ENCODE peak calls at places on chromosome 5, in seven cellular contexts. B is naive thymus-derived CD4-positive, alpha-beta T cell; W is body of pancreas; Q is HepG2; F is SJSA1; R is fibroblast of lung; L is effector memory CD4-positive, alpha-beta T cell. H is an unnamed sample. For H3K9me3, the result is how much of the 10 kb centered on the place peaks cover.

GRCh38 chr5:1763960-1764605 is 35.6 kb downstream of the MRPL36 start:
- DNase-seq in F (peak), L (no peak), B (no peak), R (no peak), W (peak), Q (no peak), H (no peak)

GRCh38 chr5:180795771-180796313 is 6.8 kb downstream of the MGAT1 start:
- DNase-seq in W (no peak), B (no peak), Q (no peak), F (peak), L (no peak), R (no peak), H (no peak)

GRCh38 chr5:180343846-180344327 is 9.2 kb downstream of the GFPT2 start:
- DNase-seq in R (peak), B (no peak), L (no peak), F (no peak), W (peak), Q (no peak), H (no peak)

GRCh38 chr5:31731016-31731415 is 92.1 kb downstream of the PDZD2 start:
- DNase-seq in W (no peak), L (no peak), B (no peak), R (no peak), F (no peak), Q (no peak), H (no peak)

GRCh38 chr5:143588933-143589662 is 185.6 kb upstream of the NR3C1 start:
- DNase-seq in R (no peak), L (no peak), B (no peak), Q (peak), F (no peak), W (no peak), H (no peak)

GRCh38 chr5:144183254-144183889 is 12.7 kb downstream of the KCTD16 start:
- DNase-seq in B (no peak), R (peak), L (no peak), W (no peak), F (no peak), Q (no peak), H (no peak)

GRCh38 chr5:82396871-82397514 is 118.8 kb upstream of the RPS23 start:
- DNase-seq in B (no peak), W (peak), L (no peak), Q (peak), R (peak), F (peak), H (no peak)

GRCh38 chr5:68932830-68933434 is 160.9 kb upstream of the SLC30A5 start:
- DNase-seq in Q (no peak), F (no peak), W (no peak), L (no peak), R (no peak), B (no peak), H (no peak)

GRCh38 chr5:125311743-125312142 is 565.3 kb upstream of the ZNF608 start:
- DNase-seq in R (peak), Q (no peak), L (no peak), F (no peak), B (no peak), W (no peak), H (no peak)

GRCh38 chr5:54243483-54244080 is 66.8 kb downstream of the ARL15 start:
- DNase-seq in W (no peak), L (peak), B (peak), Q (peak), F (no peak), R (peak), H (no peak)

GRCh38 chr5:10733426-10733825 is 27.6 kb downstream of the DAP start:
- DNase-seq in F (no peak), W (no peak), L (no peak), Q (no peak), B (no peak), R (no peak), H (no peak)

GRCh38 chr5:54743997-54744788 is 226.6 kb downstream of the SNX18 start:
- DNase-seq in L (peak), B (peak), R (peak), W (no peak), F (peak), Q (peak), H (no peak)

GRCh38 chr5:58122157-58122556 is 337.7 kb downstream of the PLK2 start:
- DNase-seq in Q (no peak), B (no peak), W (no peak), L (no peak), F (no peak), R (no peak), H (no peak)

GRCh38 chr5:61673007-61673735 is 341.1 kb downstream of the ZSWIM6 start:
- DNase-seq in W (peak), F (no peak), Q (no peak), B (no peak), R (peak), L (no peak), H (no peak)

GRCh38 chr5:147530801-147531389 is 21.0 kb upstream of the DPYSL3 start:
- DNase-seq in W (no peak), R (peak), F (peak), Q (no peak), L (no peak), B (no peak), H (no peak)

GRCh38 chr5:172707285-172708182 is 63.5 kb downstream of the DUSP1 start:
- DNase-seq in Q (peak), F (peak), B (no peak), L (no peak), R (peak), W (peak), H (no peak)

GRCh38 chr5:78537821-78538220 is 110.8 kb downstream of the LHFPL2 start:
- DNase-seq in W (no peak), R (peak), L (no peak), Q (peak), B (no peak), F (no peak), H (no peak)

GRCh38 chr5:991472-992267 is 16.9 kb upstream of the NKD2 start:
- DNase-seq in Q (no peak), W (no peak), R (no peak), F (peak), B (no peak), L (no peak), H (no peak)

GRCh38 chr5:93359296-93359957 is 221.6 kb downstream of the NR2F1-AS1 start:
- DNase-seq in W (peak), Q (no peak), R (peak), B (no peak), L (no peak), F (no peak), H (no peak)

GRCh38 chr5:35857606-35858205 is 1.0 kb downstream of the IL7R start:
- DNase-seq in R (peak), B (no peak), W (no peak), F (no peak), Q (no peak), L (no peak), H (no peak)

GRCh38 chr5:1476967-1477310 is 31.7 kb upstream of the SLC6A3 start:
- DNase-seq in F (no peak), Q (no peak), B (no peak), R (no peak), W (no peak), L (no peak), H (no peak)

GRCh38 chr5:142821733-142822487 is 51.7 kb downstream of the ARHGAP26 start:
- DNase-seq in W (no peak), R (peak), L (no peak), F (peak), B (no peak), Q (peak), H (no peak)

GRCh38 chr5:158711927-158712529 is 387.7 kb downstream of the EBF1 start:
- DNase-seq in Q (no peak), W (no peak), B (no peak), R (no peak), F (no peak), L (no peak), H (no peak)
- H3K9me3 ChIP-seq in Q (under half), W (under half), B (under half), R (under half), F (under half), L (under half), H (under half)

GRCh38 chr5:126769703-126770102 is 7.2 kb upstream of the LMNB1 start:
- DNase-seq in Q (no peak), B (no peak), L (no peak), R (no peak), F (no peak), W (no peak), H (no peak)
- H3K9me3 ChIP-seq in Q (under half), B (under half), L (under half), R (under half), F (under half), W (under half), H (under half)

DNA sequence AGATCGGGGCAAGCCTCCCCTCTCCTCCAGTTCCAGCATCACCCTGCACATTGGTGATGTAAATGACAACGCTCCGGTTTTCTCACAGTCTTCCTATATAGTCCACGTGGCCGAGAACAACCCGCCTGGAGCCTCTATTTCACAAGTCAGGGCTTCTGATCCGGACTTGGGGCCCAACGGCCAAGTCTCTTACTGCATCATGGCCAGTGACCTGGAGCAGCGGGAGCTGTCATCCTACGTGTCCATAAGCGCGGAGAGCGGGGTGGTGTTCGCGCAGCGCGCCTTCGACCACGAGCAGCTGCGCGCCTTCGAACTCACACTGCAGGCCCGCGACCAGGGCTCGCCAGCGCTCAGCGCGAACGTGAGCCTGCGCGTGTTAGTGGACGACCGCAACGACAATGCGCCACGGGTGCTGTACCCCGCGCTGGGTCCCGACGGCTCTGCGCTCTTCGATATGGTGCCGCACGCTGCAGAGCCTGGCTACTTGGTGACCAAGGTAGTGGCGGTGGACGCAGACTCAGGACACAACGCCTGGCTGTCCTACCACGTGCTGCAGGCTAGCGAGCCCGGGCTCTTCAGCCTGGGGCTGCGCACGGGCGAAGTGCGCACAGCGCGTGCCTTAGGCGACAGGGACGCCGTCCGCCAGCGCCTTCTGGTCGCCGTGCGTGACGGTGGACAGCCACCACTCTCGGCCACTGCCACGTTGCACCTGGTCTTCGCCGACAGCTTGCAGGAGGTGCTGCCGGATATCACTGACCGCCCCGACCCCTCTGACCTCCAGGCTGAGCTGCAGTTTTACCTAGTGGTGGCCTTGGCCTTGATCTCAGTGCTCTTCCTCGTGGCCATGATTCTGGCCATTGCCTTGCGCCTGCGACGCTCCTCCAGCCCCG is 1.9 kb downstream of the PCDHGB4 start:
- DNase-seq in L (no peak), B (no peak), R (no peak), Q (no peak), W (no peak), F (no peak), H (no peak)
- H3K9me3 ChIP-seq in L (under half), B (under half), R (under half), Q (under half), W (under half), F (under half), H (under half)

DNA sequence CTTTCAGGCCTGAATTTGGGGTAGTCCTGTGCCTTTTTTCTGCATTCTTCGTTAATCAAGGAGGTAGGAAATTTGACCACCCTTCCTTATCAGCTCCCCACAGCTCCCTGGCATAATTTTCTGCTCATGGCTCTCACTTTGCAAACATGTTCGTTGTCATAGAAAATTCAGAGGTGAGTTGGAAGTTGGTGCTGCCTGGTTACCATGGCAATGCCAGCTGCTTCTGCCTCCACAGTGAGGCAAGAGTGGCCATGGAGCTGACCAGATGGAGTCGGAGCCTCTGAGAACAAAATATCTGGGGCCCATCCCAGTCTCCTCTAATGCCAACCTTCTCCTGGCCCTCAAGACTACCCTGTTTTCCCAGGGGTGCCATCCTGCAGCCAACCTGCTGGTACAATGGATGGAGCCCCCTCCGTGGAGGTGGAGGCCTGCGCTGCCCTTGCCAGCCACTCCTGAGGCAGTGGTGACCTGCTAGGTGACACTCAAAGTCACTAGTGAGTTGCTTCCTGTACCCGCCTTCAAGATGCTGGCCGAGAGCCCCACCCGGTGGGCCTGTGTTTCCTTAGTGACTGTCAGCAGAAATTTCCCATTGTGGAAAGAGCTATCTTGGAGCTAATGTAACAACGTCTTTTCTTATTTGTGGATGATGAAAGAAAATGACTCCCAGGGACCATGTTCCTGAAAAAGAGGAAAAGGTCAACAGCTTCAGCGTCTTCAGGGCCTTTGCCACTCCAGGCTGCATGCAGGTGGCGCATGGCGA is 116.8 kb upstream of the BOD1 start:
- DNase-seq in L (no peak), R (no peak), B (no peak), F (no peak), W (no peak), Q (no peak), H (no peak)
- H3K9me3 ChIP-seq in L (under half), R (under half), B (under half), F (under half), W (under half), Q (under half), H (under half)

GRCh38 chr5:6107675-6108539 is 270.4 kb downstream of the MED10 start:
- DNase-seq in R (no peak), L (no peak), W (no peak), B (no peak), F (no peak), Q (no peak), H (no peak)
- H3K9me3 ChIP-seq in R (under half), L (under half), W (under half), B (under half), F (under half), Q (under half), H (under half)

DNA sequence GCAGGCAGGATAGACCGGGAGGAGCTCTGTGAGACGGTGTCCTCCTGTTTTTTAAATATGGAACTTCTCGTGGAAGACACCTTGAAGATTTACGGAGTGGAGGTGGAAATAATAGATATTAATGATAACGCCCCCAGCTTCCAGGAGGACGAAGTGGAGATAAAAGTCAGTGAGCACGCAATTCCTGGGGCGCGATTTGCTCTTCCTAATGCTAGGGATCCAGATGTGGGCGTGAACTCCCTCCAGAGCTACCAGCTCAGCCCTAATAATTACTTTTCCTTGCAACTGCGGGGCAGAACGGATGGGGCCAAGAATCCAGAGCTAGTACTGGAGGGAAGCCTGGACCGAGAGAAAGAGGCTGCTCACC is 621 bp downstream of the PCDHGA11 start:
- DNase-seq in L (no peak), B (no peak), Q (no peak), W (no peak), F (no peak), R (peak), H (no peak)
- H3K9me3 ChIP-seq in L (under half), B (half or more), Q (under half), W (under half), F (under half), R (under half), H (under half)

GRCh38 chr5:132134384-132134783 is 60.8 kb downstream of the CSF2 start:
- DNase-seq in Q (peak), W (no peak), F (no peak), R (peak), L (no peak), B (no peak), H (no peak)

GRCh38 chr5:132132138-132132537 is 58.5 kb downstream of the CSF2 start:
- DNase-seq in F (no peak), W (no peak), L (no peak), R (peak), B (no peak), Q (no peak), H (no peak)

GRCh38 chr5:132136906-132137305 is 63.3 kb downstream of the CSF2 start:
- DNase-seq in B (no peak), L (no peak), R (peak), W (no peak), Q (no peak), F (no peak), H (no peak)

GRCh38 chr5:132130918-132131715 is 57.5 kb downstream of the CSF2 start:
- DNase-seq in L (no peak), R (no peak), Q (no peak), F (no peak), W (no peak), B (no peak), H (no peak)
- H3K9me3 ChIP-seq in L (under half), R (under half), Q (under half), F (under half), W (under half), B (under half), H (under half)

DNA sequence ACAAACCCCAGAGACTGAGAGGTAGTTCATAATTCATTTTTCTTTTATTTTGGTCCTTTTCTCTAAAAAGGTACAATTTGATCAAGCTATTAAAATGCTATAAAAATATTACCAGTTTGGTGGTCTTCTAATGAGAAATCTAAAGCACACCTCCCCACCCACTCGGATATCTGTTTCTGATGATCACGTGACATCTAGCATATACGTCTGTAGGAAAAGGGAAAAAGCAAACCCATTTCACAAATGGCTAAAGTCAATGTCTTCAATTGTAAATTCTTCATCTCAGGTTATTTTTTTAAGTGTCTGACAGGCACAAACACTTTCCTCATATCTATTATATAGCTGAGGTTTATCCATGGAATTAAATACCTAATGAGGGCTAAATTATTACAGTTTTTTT is 18.9 kb downstream of the ZNF354A start:
- DNase-seq in L (no peak), R (no peak), W (no peak), Q (no peak), B (no peak), F (no peak), H (no peak)
- H3K9me3 ChIP-seq in L (half or more), R (under half), W (under half), Q (half or more), B (half or more), F (under half), H (under half)

H was measured in T-helper 17 cell.